ENCODE peak calls at places on chromosomes 5 and 9, in seven cellular contexts. R, V, S, E, O, F and D are unnamed samples.

GRCh38 chr5:7261049-7261448 is 134.9 kb upstream of the ADCY2 start:
- DNase-seq in R (peak), S (no peak), V (no peak), E (no peak), F (no peak), O (peak), D (no peak)

GRCh38 chr5:162196351-162196750 is 128.8 kb downstream of the GABRG2 start:
- DNase-seq in O (no peak), V (no peak), S (no peak), R (no peak), E (no peak), F (no peak), D (no peak)

GRCh38 chr5:3594514-3595101 is 1.0 kb upstream of the IRX1 start:
- DNase-seq in R (peak), F (no peak), E (no peak), S (no peak), V (no peak), O (peak), D (no peak)

GRCh38 chr9:127505396-127506116 is 54.2 kb downstream of the LRSAM1 start:
- DNase-seq in O (peak), S (peak), E (peak), V (no peak), F (peak), R (peak), D (no peak)

GRCh38 chr5:181042036-181042435 is 2.0 kb downstream of the BTNL9 start:
- DNase-seq in R (no peak), E (no peak), O (no peak), V (no peak), F (no peak), S (no peak), D (no peak)

GRCh38 chr9:121372563-121373400 is 2.7 kb upstream of the STOM start:
- DNase-seq in V (no peak), F (no peak), R (peak), S (no peak), E (no peak), O (no peak), D (no peak)

GRCh38 chr9:89715318-89715858 is 110.6 kb downstream of the GADD45G start:
- DNase-seq in R (no peak), O (no peak), F (no peak), S (no peak), V (no peak), E (no peak), D (no peak)

GRCh38 chr9:15735083-15735974 is 182.5 kb downstream of the CCDC171 start:
- DNase-seq in F (no peak), S (no peak), R (peak), V (no peak), O (no peak), E (no peak), D (no peak)

GRCh38 chr9:121825481-121825830 is 174.0 kb downstream of the DAB2IP start:
- DNase-seq in O (no peak), V (no peak), R (no peak), E (no peak), F (no peak), S (no peak), D (no peak)

GRCh38 chr9:98692392-98692791 is 16.3 kb downstream of the GABBR2 start:
- DNase-seq in F (no peak), R (no peak), O (no peak), E (no peak), S (no peak), V (no peak), D (no peak)

GRCh38 chr9:27361401-27361953 is 64.5 kb upstream of the EQTN start:
- DNase-seq in S (no peak), E (no peak), O (no peak), F (no peak), R (no peak), V (no peak), D (no peak)

GRCh38 chr5:118692811-118693342 is 295.5 kb downstream of the DTWD2 start:
- DNase-seq in R (no peak), F (no peak), S (no peak), O (peak), E (no peak), V (no peak), D (no peak)

GRCh38 chr5:149228610-149229297 is 42.9 kb upstream of the AFAP1L1 start:
- DNase-seq in R (peak), O (peak), E (peak), V (no peak), F (no peak), S (no peak), D (no peak)

GRCh38 chr5:19927919-19928318 is 60.1 kb downstream of the CDH18 start:
- DNase-seq in O (peak), F (no peak), E (no peak), V (no peak), R (no peak), S (no peak), D (no peak)

GRCh38 chr9:137318976-137319375 is 16.9 kb upstream of the NRARP start:
- DNase-seq in F (no peak), S (no peak), V (no peak), E (peak), R (peak), O (peak), D (peak)

GRCh38 chr9:82781965-82782392 is 281.0 kb downstream of the RASEF start:
- DNase-seq in V (no peak), F (no peak), O (no peak), E (no peak), R (peak), S (no peak), D (no peak)

GRCh38 chr5:84036842-84037241 is 316.2 kb upstream of the HAPLN1 start:
- DNase-seq in V (no peak), O (no peak), F (no peak), R (no peak), E (no peak), S (no peak), D (no peak)

GRCh38 chr9:37921168-37921510 is 17.2 kb upstream of the SLC25A51 start:
- DNase-seq in F (no peak), O (no peak), V (no peak), R (no peak), E (no peak), S (peak), D (no peak)

GRCh38 chr5:150587830-150588494 is 52.5 kb upstream of the SYNPO start:
- DNase-seq in F (no peak), O (no peak), E (peak), V (no peak), S (peak), R (peak), D (no peak)

GRCh38 chr5:38509185-38509584 is 47.3 kb downstream of the LIFR start:
- DNase-seq in F (no peak), V (no peak), R (peak), S (no peak), O (no peak), E (no peak), D (no peak)

GRCh38 chr9:119526703-119527102 is 157.5 kb upstream of the BRINP1 start:
- DNase-seq in O (peak), R (no peak), S (no peak), V (no peak), F (no peak), E (no peak), D (no peak)

GRCh38 chr5:51201024-51201423 is 182.2 kb upstream of the ISL1 start:
- DNase-seq in S (no peak), E (no peak), V (no peak), F (no peak), O (no peak), R (no peak), D (no peak)

GRCh38 chr5:178080618-178081410 is 32.5 kb upstream of the N4BP3 start:
- DNase-seq in S (no peak), V (no peak), E (no peak), R (no peak), O (no peak), F (no peak), D (no peak)

GRCh38 chr9:89923961-89924504 is 319.2 kb downstream of the GADD45G start:
- DNase-seq in S (no peak), F (no peak), E (no peak), R (peak), O (no peak), V (no peak), D (no peak)

GRCh38 chr5:90136952-90137528 is 272.5 kb downstream of the CETN3 start:
- DNase-seq in S (no peak), O (no peak), E (no peak), R (no peak), F (no peak), V (no peak), D (no peak)

GRCh38 chr9:81535542-81536241 is 153.7 kb downstream of the TLE1 start:
- DNase-seq in R (peak), F (no peak), V (no peak), O (no peak), S (no peak), E (no peak), D (no peak)

GRCh38 chr9:89686621-89687020 is 81.8 kb downstream of the GADD45G start:
- DNase-seq in S (no peak), F (no peak), E (no peak), V (no peak), O (no peak), R (no peak), D (no peak)

GRCh38 chr5:53035868-53036381 is 46.8 kb downstream of the ITGA2 start:
- DNase-seq in F (no peak), E (no peak), R (peak), V (no peak), S (no peak), O (no peak), D (no peak)

GRCh38 chr5:142246263-142246662 is 78.6 kb downstream of the SPRY4 start:
- DNase-seq in V (no peak), S (no peak), R (peak), E (peak), F (no peak), O (no peak), D (no peak)

GRCh38 chr5:176740702-176741565 is 69.4 kb upstream of the UNC5A start:
- DNase-seq in V (no peak), F (no peak), E (no peak), R (no peak), O (no peak), S (peak), D (no peak)

GRCh38 chr5:143986567-143987242 is 174.7 kb downstream of the HMHB1 start:
- DNase-seq in E (no peak), F (no peak), O (no peak), R (peak), S (no peak), V (no peak), D (no peak)

GRCh38 chr5:102271759-102272158 is 24.3 kb downstream of the SLCO4C1 start:
- DNase-seq in R (no peak), F (no peak), O (no peak), V (no peak), E (no peak), S (no peak), D (no peak)

GRCh38 chr5:37111426-37112382 is 137.5 kb downstream of the CPLANE1 start:
- DNase-seq in O (no peak), R (peak), E (no peak), V (no peak), F (peak), S (no peak), D (no peak)

GRCh38 chr9:116978155-116978554 is 291.1 kb downstream of the TRIM32 start:
- DNase-seq in R (no peak), F (no peak), S (no peak), V (no peak), O (no peak), E (no peak), D (no peak)

GRCh38 chr5:34460496-34460895 is 195.6 kb upstream of the RAI14 start:
- DNase-seq in F (no peak), R (peak), E (no peak), S (no peak), O (no peak), V (no peak), D (no peak)

GRCh38 chr9:125428060-125428481 is 166.4 kb downstream of the GAPVD1 start:
- DNase-seq in O (peak), R (no peak), S (peak), F (no peak), V (no peak), E (no peak), D (no peak)

GRCh38 chr9:110580850-110581249 is 1.3 kb upstream of the SVEP1 start:
- DNase-seq in S (no peak), R (peak), F (no peak), E (no peak), O (no peak), V (no peak), D (no peak)

GRCh38 chr9:95316274-95316673 is 1.2 kb downstream of the FANCC start:
- DNase-seq in O (no peak), F (no peak), V (no peak), S (no peak), R (no peak), E (no peak), D (no peak)

GRCh38 chr5:34501840-34502239 is 154.3 kb upstream of the RAI14 start:
- DNase-seq in R (no peak), O (no peak), S (no peak), V (no peak), E (no peak), F (no peak), D (no peak)

GRCh38 chr9:112218908-112219307 is 43.8 kb upstream of the SUSD1 start:
- DNase-seq in R (no peak), V (no peak), S (no peak), F (no peak), O (no peak), E (no peak), D (no peak)
- H3K27ac ChIP-seq in R (no peak), V (no peak), S (no peak), F (no peak), O (no peak), E (no peak), D (no peak)

GRCh38 chr5:126917918-126918623 is 112.3 kb downstream of the MARCHF3 start:
- DNase-seq in F (no peak), S (no peak), O (no peak), V (no peak), E (no peak), R (peak), D (no peak)
- H3K27ac ChIP-seq in F (no peak), S (peak), O (no peak), V (no peak), E (no peak), R (no peak), D (no peak)

GRCh38 chr5:74499236-74499635 is 141.3 kb downstream of the ENC1 start:
- DNase-seq in E (no peak), S (no peak), V (no peak), F (no peak), R (no peak), O (no peak), D (no peak)

GRCh38 chr5:74501674-74502478 is 138.7 kb downstream of the ENC1 start:
- DNase-seq in E (no peak), O (no peak), F (no peak), V (no peak), S (no peak), R (no peak), D (no peak)

GRCh38 chr5:74504463-74504862 is 136.1 kb downstream of the ENC1 start:
- DNase-seq in S (no peak), F (no peak), O (no peak), R (no peak), E (no peak), V (no peak), D (no peak)

GRCh38 chr5:74500037-74500917 is 140.3 kb downstream of the ENC1 start:
- DNase-seq in V (no peak), S (no peak), E (no peak), F (no peak), O (no peak), R (no peak), D (no peak)

DNA sequence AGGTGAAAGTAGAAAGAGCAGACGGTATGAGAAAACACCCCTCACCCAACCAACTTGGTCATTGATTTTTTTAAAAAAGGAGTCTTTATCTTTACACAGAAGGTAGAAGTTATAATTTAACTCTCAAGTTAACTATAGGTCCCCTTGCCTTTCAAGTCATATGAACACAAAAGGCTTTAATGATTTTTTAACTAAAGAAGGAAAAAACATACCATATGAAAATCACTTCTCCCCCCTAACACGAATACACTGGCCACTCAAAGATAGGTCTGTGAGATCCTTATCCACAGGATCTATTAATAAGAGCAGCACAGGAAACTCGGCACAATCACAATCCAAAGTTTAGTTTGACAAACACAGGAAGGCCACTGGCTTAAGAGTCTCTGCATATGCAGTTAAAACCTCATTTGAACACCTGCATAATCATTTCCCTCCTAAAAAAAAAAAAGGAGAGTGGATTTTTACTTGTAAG is 138.0 kb downstream of the ENC1 start:
- DNase-seq in E (no peak), S (no peak), V (no peak), O (no peak), R (no peak), F (no peak), D (no peak)
- H3K27ac ChIP-seq in E (no peak), S (no peak), V (no peak), O (no peak), R (no peak), F (no peak), D (no peak)

GRCh38 chr5:135052511-135053145 is 18.6 kb upstream of the PITX1 start:
- DNase-seq in S (no peak), E (no peak), F (no peak), O (no peak), R (no peak), V (no peak), D (no peak)
- H3K27ac ChIP-seq in S (no peak), E (no peak), F (no peak), O (no peak), R (no peak), V (no peak), D (no peak)

DNA sequence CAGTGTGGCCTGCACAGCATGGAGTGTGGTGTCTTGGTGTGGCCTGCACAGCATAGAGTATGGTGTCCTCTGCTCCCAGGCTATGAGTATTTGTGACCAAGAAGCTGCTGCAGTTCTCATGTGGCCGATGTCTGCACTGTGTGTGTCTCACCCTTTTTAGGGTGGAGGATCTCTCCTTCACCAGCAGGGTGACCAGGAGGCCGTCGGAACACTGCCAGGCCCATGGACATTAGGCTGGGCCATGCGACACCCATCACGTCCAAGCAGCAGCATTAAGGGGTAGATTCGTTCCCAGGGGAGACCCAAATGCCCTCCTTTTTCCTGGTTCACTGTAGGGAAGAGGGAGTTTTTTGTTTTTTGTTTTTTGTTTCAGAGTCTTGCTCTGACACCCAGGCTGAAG is 115.3 kb upstream of the SPIN1 start:
- DNase-seq in S (no peak), V (no peak), E (no peak), O (no peak), R (no peak), F (no peak), D (no peak)
- H3K27ac ChIP-seq in S (no peak), V (no peak), E (no peak), O (no peak), R (no peak), F (no peak), D (no peak)

DNA sequence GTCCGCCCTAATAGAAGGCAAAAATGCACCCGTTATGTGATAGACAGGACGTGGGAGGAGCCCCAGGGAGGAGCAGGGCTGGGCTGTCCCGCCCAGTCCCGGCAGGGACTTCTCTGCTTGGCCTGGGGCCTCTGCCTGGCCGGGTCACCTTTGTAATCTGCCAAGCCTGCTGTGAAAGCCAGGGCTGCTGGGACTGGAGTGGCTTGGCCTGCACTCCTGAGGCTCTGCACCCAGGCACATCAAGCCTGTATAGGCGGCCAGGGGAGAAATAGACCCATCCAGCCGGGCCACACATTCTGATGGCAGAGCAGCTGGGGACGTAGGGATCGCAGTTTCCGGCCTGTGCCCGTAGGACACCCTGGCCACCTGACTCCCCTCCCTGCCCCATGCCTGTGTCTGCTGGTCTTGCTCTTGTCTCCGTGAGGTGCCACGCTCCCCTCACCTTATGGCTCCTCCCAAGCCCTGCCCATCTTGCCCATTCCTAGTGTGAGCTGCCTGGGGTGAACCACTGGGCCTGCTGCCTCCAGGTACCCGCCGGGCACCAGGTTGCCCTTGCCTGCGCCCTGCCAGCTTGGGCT is 28.1 kb downstream of the DYNC2I2 start:
- DNase-seq in E (peak), O (no peak), R (no peak), V (no peak), S (no peak), F (no peak), D (no peak)
- H3K27ac ChIP-seq in E (no peak), O (peak), R (no peak), V (peak), S (no peak), F (no peak), D (no peak)

GRCh38 chr5:40846371-40846770 is 5.2 kb downstream of the CARD6 start:
- DNase-seq in F (no peak), R (no peak), S (no peak), E (no peak), O (no peak), V (no peak), D (no peak)

GRCh38 chr5:40838076-40838475 is 3.1 kb upstream of the RPL37 start:
- DNase-seq in V (no peak), O (no peak), R (no peak), F (no peak), S (no peak), E (no peak), D (no peak)

GRCh38 chr5:40844565-40844964 is 3.4 kb downstream of the CARD6 start:
- DNase-seq in R (no peak), O (no peak), E (no peak), F (no peak), S (no peak), V (no peak), D (no peak)

GRCh38 chr5:40841068-40841805 is at the start of gene CARD6:
- DNase-seq in V (no peak), E (no peak), S (no peak), O (no peak), R (no peak), F (no peak), D (no peak)

DNA sequence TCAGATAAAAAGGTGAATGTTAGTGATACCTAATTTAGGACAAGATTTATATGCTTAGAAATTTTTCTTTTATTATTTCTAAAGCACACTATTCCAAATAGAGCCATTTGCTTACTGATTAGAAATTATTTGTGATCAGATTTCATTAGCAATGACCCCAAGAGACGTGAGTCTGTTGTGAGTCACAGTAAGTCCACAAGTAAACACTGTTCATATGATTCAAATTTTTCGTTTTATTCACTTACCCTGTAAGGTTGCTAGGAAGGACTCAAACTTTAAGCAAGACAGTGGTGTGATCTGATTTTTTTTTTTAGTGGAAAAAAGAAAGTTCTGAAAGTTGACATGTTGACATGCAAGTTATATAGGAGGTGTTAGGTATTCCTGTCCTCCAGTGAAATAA is 1.2 kb downstream of the CARD6 start:
- DNase-seq in S (no peak), F (no peak), O (no peak), V (no peak), R (no peak), E (no peak), D (no peak)
- H3K27ac ChIP-seq in S (peak), F (no peak), O (no peak), V (peak), R (peak), E (no peak), D (no peak)

GRCh38 chr5:131379071-131379538 is 115.3 kb downstream of the CDC42SE2 start:
- DNase-seq in R (peak), F (peak), V (no peak), E (no peak), S (no peak), O (no peak), D (no peak)

GRCh38 chr5:131382407-131383395 is 118.8 kb downstream of the CDC42SE2 start:
- DNase-seq in O (peak), V (no peak), S (no peak), R (peak), F (peak), E (no peak), D (no peak)

GRCh38 chr5:131379723-131380122 is 115.9 kb downstream of the CDC42SE2 start:
- DNase-seq in E (no peak), R (peak), F (peak), S (no peak), O (no peak), V (no peak), D (no peak)

GRCh38 chr5:131381792-131382191 is 117.9 kb downstream of the CDC42SE2 start:
- DNase-seq in F (no peak), R (no peak), S (no peak), E (no peak), V (no peak), O (no peak), D (no peak)

GRCh38 chr5:131381011-131381410 is 117.2 kb downstream of the CDC42SE2 start:
- DNase-seq in O (no peak), E (no peak), R (peak), F (no peak), S (no peak), V (no peak), D (no peak)
- H3K27ac ChIP-seq in O (no peak), E (no peak), R (no peak), F (no peak), S (peak), V (peak), D (peak)